ENCODE peak calls at places on chromosomes 11 and 22, in seven cellular contexts. R, S, X, F, O, P and Q are unnamed samples.

GRCh38 chr11:43567396-43567975 is 113.1 kb upstream of the HSD17B12 start:
- DNase-seq in S (peak; percentile 41), X (peak; percentile 56), P (no peak), F (peak; percentile 58), R (no peak), O (no peak), Q (no peak)

GRCh38 chr11:130580372-130580771 is 131.9 kb downstream of the ADAMTS15 start:
- DNase-seq in F (peak; percentile 77), S (peak; percentile 21), R (no peak), X (peak; percentile 84), O (no peak), P (no peak), Q (peak; percentile 25)

GRCh38 chr11:123351375-123351774 is 78.7 kb upstream of the GRAMD1B start:
- DNase-seq in S (no peak), F (no peak), O (no peak), X (no peak), P (no peak), R (no peak), Q (peak; percentile 48)

GRCh38 chr11:79179087-79179486 is 261.7 kb downstream of the TENM4 start:
- DNase-seq in X (peak; percentile 49), O (no peak), S (no peak), F (no peak), P (no peak), R (no peak), Q (no peak)

GRCh38 chr11:66727282-66727882 is 1.6 kb downstream of the SPTBN2 start:
- DNase-seq in P (no peak), R (no peak), S (no peak), O (peak; percentile 34), X (peak; percentile 11), F (peak; percentile 23), Q (no peak)

GRCh38 chr11:28679795-28680194 is 571.6 kb downstream of the METTL15 start:
- DNase-seq in F (no peak), S (no peak), P (no peak), R (no peak), O (no peak), X (peak; percentile 88), Q (no peak)

GRCh38 chr11:34783816-34784317 is 132.3 kb downstream of the APIP start:
- DNase-seq in P (no peak), S (no peak), R (no peak), F (peak; percentile 39), O (no peak), X (no peak), Q (no peak)

GRCh38 chr11:46952553-46952952 is 16.0 kb downstream of the CSTPP1 start:
- DNase-seq in S (no peak), P (no peak), X (no peak), F (no peak), O (no peak), R (no peak), Q (no peak)

GRCh38 chr22:19036523-19037273 is 85.5 kb downstream of the DGCR2 start:
- DNase-seq in P (peak; percentile 58), O (no peak), S (no peak), X (peak; percentile 11), F (peak; percentile 32), R (no peak), Q (no peak)

GRCh38 chr11:133957926-133958325 is 1.2 kb upstream of the IGSF9B start:
- DNase-seq in P (no peak), F (no peak), S (no peak), X (no peak), O (no peak), R (no peak), Q (no peak)

GRCh38 chr11:78465169-78465942 is 47.7 kb upstream of the GAB2 start:
- DNase-seq in X (no peak), F (no peak), O (no peak), R (no peak), P (no peak), S (no peak), Q (no peak)

GRCh38 chr11:2355000-2355644 is 22.0 kb upstream of the CD81 start:
- DNase-seq in F (no peak), R (no peak), P (no peak), X (peak; percentile 80), S (no peak), O (no peak), Q (no peak)

GRCh38 chr22:33513388-33514336 is 406.6 kb downstream of the LARGE1 start:
- DNase-seq in X (peak; percentile 72), O (no peak), F (no peak), S (no peak), P (no peak), R (no peak), Q (no peak)

GRCh38 chr11:3905080-3905953 is 49.9 kb downstream of the STIM1 start:
- DNase-seq in R (no peak), O (peak; percentile 34), X (peak; percentile 76), S (peak; percentile 34), F (peak; percentile 76), P (no peak), Q (no peak)

GRCh38 chr11:79076526-79077115 is 364.2 kb downstream of the TENM4 start:
- DNase-seq in O (peak; percentile 50), R (peak; percentile 33), S (peak; percentile 32), F (peak; percentile 31), P (no peak), X (no peak), Q (peak; percentile 52)

GRCh38 chr22:30802202-30803166 is 107.8 kb downstream of the OSBP2 start:
- DNase-seq in R (peak; percentile 77), F (peak; percentile 83), X (peak; percentile 90), P (peak; percentile 79), O (peak; percentile 90), S (peak; percentile 61), Q (peak; percentile 84)

GRCh38 chr11:119340335-119341221 is at the start of gene C1QTNF5:
- DNase-seq in S (no peak), X (peak; percentile 57), O (peak; percentile 88), F (no peak), R (peak; percentile 67), P (peak; percentile 93), Q (peak; percentile 94)

GRCh38 chr11:1410366-1411291 is 20.9 kb downstream of the BRSK2 start:
- DNase-seq in P (no peak), S (no peak), O (no peak), F (no peak), X (no peak), R (no peak), Q (no peak)

GRCh38 chr11:9001736-9002135 is 2.1 kb downstream of the NRIP3 start:
- DNase-seq in O (no peak), X (peak; percentile 95), P (no peak), R (no peak), S (peak; percentile 15), F (no peak), Q (no peak)

GRCh38 chr11:3989891-3990290 is 104.7 kb upstream of the RRM1 start:
- DNase-seq in R (no peak), F (no peak), P (no peak), X (no peak), S (no peak), O (no peak), Q (no peak)

GRCh38 chr11:57320719-57321387 is 3.9 kb downstream of the TNKS1BP1 start:
- DNase-seq in S (no peak), O (peak; percentile 70), R (peak; percentile 58), X (no peak), P (no peak), F (no peak), Q (no peak)

GRCh38 chr11:33779849-33780528 is 5.7 kb upstream of the FBXO3 start:
- DNase-seq in R (no peak), F (no peak), O (no peak), S (no peak), X (peak; percentile 83), P (no peak), Q (no peak)

DNA sequence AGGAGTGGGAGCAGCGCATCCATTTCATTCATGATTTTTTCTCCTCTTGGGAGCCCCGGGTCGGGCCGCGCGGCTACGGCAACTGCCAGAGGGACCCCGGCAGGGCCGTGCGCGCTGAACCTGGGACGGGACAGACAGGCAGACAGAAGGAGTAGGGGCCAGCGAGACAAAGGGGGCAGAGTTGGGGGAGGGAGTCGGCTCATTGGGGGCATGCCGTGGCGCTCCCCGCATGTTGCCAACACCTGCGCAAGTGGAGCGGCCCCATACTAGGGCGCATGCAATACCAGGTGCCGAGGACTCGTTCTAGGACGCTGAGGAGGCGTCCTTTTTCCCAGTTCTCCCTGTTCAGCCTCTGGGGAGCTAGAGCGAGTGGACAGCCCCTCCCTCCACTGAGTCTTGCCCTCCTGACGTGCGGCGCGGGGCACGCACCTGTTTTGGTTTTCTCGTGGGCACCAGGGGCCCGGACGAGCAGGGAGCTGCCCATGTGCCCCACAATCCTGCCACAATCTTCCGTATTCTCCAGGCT is 531 bp upstream of the PTPN5 start:
- DNase-seq in X (no peak), P (no peak), F (peak; percentile 14), O (no peak), S (no peak), R (no peak), Q (no peak)
- TF ChIP-seq POLR2A in X (no peak), P (no peak), F (no peak), O (no peak), S (no peak), R (no peak), Q (no peak)

GRCh38 chr11:74487875-74488274 is 5.6 kb downstream of the LIPT2 start:
- DNase-seq in F (peak; percentile 51), X (no peak), P (no peak), R (no peak), O (no peak), S (peak; percentile 32), Q (no peak)
- TF ChIP-seq CTCF in F (peak; percentile 30), X (peak; percentile 14), P (no peak), R (no peak), O (no peak), S (peak; percentile 56), Q (no peak)

DNA sequence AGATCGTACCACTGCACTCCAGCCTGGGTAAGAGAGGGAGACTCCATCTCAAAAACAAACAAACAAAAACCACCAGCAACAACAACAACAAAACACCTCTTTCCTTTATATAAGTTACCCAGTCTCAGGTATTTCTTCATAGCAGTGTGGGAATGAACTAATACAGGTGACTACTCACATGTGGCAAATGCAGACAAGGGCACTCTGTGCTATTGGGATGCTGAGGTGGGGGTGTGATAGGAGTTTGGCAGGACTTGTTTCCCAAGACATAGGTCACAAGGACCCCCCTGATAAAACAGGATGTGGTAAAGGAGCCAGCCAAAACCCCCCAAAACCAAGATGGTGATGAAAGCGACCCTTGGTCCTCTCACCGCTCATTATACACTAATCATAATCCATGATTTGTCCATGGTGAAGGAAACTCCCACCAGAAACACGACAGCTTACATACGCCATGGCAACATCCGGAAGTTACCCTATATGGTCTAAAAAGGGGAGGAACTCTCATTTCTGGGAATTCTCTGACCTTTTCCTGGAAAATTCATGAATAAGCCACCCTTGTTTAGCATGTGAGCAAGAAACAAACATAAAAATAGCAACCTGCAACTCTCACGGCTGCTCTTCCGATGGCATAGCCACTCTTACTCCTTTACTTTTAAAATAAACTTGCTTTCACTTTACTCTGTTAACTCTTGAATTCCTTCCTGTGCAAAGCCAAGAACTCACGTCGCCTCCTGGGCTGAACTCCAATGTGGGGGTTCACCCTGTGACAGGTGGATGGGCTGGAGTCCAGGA is 18.8 kb upstream of the INCENP start:
- DNase-seq in F (no peak), S (no peak), R (no peak), P (no peak), X (peak; percentile 61), O (no peak), Q (no peak)
- TF ChIP-seq POLR2A in F (no peak), S (no peak), R (no peak), P (no peak), X (no peak), O (no peak), Q (no peak)

GRCh38 chr11:17770917-17771316 is 36.3 kb downstream of the KCNC1 start:
- DNase-seq in O (no peak), X (peak; percentile 27), R (no peak), F (no peak), S (no peak), P (no peak), Q (no peak)
- TF ChIP-seq CTCF in O (no peak), X (peak; percentile 46), R (no peak), F (no peak), S (no peak), P (no peak), Q (peak; percentile 31)

GRCh38 chr22:17841836-17842235 is 67.6 kb upstream of the BID start:
- DNase-seq in F (no peak), R (no peak), P (no peak), S (no peak), O (no peak), X (no peak), Q (no peak)
- TF ChIP-seq POLR2A in F (no peak), R (no peak), P (no peak), S (no peak), O (no peak), X (no peak), Q (no peak)